ENCODE peak calls at places on chromosomes 11 and 22, in four cellular contexts. L is mammary epithelial cell; J is effector memory CD4-positive, alpha-beta T cell; P is breast epithelium. U is an unnamed sample.
A peak's percentile ranks its signal among the peaks of the same experiment; 100 is the strongest.

GRCh38 chr22:30064172-30064571 is 16.1 kb upstream of the HORMAD2 start:
- DNase-seq in L (no peak), J (no peak), P (no peak), U (no peak)

GRCh38 chr11:72352859-72353551 is 81.3 kb downstream of the CLPB start:
- DNase-seq in L (peak; percentile 10), J (no peak), P (no peak), U (no peak)

GRCh38 chr11:93100211-93100610 is 97.6 kb downstream of the SLC36A4 start:
- DNase-seq in L (peak; percentile 52), J (no peak), P (no peak), U (no peak)

GRCh38 chr11:83694191-83694905 is 408.2 kb upstream of the CCDC90B start:
- DNase-seq in L (peak; percentile 6), J (no peak), P (no peak), U (no peak)

GRCh38 chr11:69859275-69859934 is 40.2 kb upstream of the FGF3 start:
- DNase-seq in L (no peak), J (no peak), P (no peak), U (no peak)

GRCh38 chr22:25666308-25666707 is 75.7 kb upstream of the MYO18B start:
- DNase-seq in L (no peak), J (no peak), P (no peak), U (no peak)

GRCh38 chr11:129023968-129024676 is 81.5 kb upstream of the TP53AIP1 start:
- DNase-seq in L (peak; percentile 91), J (no peak), P (peak; percentile 68), U (no peak)

GRCh38 chr11:90288207-90288821 is 65.5 kb upstream of the CHORDC1 start:
- DNase-seq in L (peak; percentile 3), J (no peak), P (no peak), U (no peak)

GRCh38 chr11:131544591-131544990 is 174.2 kb downstream of the NTM start:
- DNase-seq in L (no peak), J (no peak), P (no peak), U (no peak)

GRCh38 chr11:4482445-4482844 is at the start of gene OR52K1:
- DNase-seq in L (no peak), J (no peak), P (no peak), U (no peak)

GRCh38 chr11:48169259-48169658 is 47.4 kb upstream of the OR4B1 start:
- DNase-seq in L (no peak), J (no peak), P (no peak), U (no peak)

GRCh38 chr22:36010090-36010489 is 18.5 kb downstream of the RBFOX2 start:
- DNase-seq in L (no peak), J (no peak), P (no peak), U (no peak)

GRCh38 chr11:59857444-59858434 is 8.5 kb downstream of the TCN1 start:
- DNase-seq in L (peak; percentile 65), J (no peak), P (no peak), U (no peak)

GRCh38 chr11:103907548-103908455 is 128.6 kb upstream of the DDI1 start:
- DNase-seq in L (peak; percentile 6), J (no peak), P (no peak), U (no peak)

GRCh38 chr22:29664731-29665130 is 55.1 kb upstream of the CABP7 start:
- DNase-seq in L (peak; percentile 8), J (no peak), P (no peak), U (no peak)

DNA sequence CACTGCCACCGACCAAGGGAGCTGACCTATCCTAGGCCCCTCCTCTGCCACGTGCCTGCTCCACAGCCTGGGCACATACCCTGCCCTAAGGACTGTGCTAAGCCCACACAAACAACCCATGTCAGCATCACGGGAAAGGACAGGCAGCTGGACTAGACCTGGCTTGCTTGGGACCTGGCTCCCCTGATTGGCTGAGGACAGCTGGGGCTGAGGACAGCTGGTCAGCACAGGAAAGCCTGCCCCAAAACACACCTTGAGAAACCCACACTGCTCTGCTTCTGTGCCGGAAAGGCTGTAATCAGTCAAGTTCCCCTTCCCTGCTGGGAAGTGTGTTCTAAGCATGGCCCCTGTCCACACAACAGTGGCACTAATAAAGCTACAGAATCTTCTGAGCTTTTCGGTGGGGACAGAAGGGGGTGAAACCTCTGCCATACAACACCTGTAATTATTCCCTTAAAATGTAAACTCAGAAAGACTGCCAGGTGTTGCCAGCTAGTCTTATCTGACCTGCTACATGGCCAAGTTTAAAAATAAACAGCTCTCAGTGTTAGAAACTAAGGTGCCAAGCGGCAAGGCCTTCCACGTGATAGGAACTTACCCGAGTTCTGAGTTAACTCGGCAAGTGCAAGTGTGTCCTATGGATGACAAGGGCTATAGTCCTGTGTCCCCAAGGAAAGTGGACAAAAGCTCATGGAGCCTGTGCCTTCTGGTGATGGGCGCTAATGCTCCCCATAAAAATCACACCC is 35.7 kb upstream of the ARFGAP3 start:
- DNase-seq in L (peak; percentile 4), J (no peak), P (no peak), U (no peak)
- H3K4me1 ChIP-seq in L (peaks cover 3% of the 10 kb centered on the region), J (peaks cover 3% of the 10 kb centered on the region), P (no peaks in the 10 kb centered on the region), U (peaks cover 5% of the 10 kb centered on the region)

DNA sequence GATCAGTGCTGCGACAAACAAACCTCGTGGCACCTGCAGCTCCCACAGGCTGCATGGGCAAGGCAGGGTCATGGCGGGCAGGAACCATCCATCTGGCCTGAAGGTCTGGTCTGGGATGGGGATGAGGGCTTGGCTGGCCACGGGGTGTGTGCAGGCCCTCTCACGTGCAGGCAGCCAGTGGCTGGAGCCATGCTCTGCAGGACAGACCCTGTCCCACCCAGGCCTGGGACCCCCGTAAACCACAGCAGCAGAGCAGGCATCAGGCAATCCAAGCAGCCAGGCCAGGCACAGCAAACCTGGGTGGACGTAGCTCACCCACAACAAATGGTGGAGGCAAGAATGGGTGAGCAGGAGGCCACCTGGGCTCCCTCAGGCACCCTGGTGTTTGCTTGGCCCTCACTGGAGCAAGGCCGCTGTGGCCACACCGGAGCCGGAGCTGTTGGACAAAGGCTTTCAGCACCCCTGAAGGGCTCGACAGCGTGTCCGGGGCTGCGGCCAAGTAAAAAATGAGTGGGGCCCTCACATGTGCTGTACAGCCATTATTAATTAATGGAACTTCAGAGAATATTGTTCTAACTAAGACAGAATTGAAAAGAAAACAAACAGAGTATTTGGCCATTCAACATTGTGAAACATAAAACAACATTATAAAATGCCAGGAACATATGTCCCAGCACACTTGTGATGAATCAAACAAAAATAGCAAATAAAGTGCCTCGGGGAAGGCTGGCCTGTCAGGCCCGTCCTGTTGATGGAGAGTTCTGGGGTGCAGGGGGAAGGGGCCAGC is 24.0 kb upstream of the GNB1L start:
- DNase-seq in L (no peak), J (no peak), P (peak; percentile 33), U (no peak)
- H3K4me1 ChIP-seq in L (peaks cover 56% of the 10 kb centered on the region), J (peaks cover 13% of the 10 kb centered on the region), P (no peaks in the 10 kb centered on the region), U (peaks cover 15% of the 10 kb centered on the region)

DNA sequence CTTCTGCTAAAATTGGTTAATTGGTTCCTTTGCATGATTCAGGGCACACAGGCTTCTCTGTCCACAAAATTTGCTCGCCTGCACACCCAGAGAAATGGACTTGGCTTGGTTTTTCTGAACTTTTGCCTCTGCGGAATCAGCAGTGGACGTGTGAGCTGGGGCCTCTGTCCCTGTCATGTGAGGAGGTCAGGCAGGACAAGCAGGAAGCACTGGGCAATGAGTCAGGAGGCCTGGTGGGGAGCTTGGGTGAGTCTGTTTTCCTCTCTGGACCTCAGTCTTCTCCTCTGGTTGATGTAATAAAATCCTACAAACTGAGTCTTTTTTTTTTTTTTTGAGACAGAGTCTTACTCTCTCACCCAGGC is 10.4 kb upstream of the CELSR1 start:
- DNase-seq in L (peak; percentile 71), J (no peak), P (no peak), U (peak; percentile 53)
- H3K4me1 ChIP-seq in L (peaks cover 32% of the 10 kb centered on the region), J (no peaks in the 10 kb centered on the region), P (peaks cover 8% of the 10 kb centered on the region), U (peaks cover 21% of the 10 kb centered on the region)

DNA sequence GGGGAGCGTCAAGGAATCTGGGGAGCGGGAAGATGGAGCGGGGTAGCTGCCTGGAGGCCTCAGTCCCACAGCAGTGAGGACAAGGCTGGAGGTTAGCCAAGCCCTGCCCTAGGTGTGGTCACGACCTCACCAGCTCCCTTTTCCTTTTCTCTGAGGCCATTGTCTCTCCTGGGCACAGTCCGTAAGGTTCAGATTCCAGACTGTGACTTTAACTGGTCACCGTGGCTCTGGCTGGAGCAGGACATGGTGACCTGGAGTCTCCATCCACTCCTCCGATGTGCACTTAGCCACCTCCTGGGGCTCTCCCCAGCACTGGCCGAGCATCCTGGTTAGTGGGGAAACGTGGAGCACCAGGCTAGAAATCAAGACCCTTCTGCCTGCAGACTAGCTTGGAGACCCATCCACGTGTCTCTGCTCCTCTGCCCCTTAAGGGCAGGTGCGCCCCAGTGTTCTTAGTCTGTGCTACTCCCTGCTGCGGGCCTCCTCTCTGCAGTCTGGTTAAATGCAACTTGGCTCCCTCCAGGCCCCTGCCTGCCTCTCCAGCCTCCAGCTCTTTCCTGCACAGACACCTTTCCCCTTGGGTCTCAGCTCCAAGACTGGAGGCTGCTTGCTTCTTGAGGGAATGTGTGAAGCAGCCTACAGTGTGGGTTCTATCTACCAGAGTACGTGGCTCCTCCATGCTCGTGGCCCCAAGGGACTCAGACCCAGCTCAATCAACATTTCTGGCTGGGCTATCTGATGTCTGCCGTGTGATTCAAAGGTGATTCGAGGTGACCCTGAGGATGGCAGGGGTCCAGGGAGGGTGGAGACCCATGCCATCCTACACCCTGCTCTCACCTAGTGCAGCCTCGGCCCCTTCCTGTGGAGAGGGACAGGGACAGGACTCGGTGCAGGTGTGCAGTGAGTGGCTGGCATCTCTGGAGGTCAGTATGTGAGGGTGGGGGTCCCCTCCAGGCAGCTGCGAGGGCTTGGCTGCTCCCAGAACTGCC is 5.2 kb downstream of the SLC25A1 start:
- DNase-seq in L (no peak), J (no peak), P (no peak), U (no peak)
- H3K4me1 ChIP-seq in L (peaks cover 58% of the 10 kb centered on the region), J (peaks cover 34% of the 10 kb centered on the region), P (peaks cover 40% of the 10 kb centered on the region), U (peaks cover 72% of the 10 kb centered on the region)

GRCh38 chr11:114078423-114078822 is 18.9 kb downstream of the ZBTB16 start:
- DNase-seq in L (no peak), J (no peak), P (no peak), U (no peak)
- H3K4me1 ChIP-seq in L (no peaks in the 10 kb centered on the region), J (peaks cover 42% of the 10 kb centered on the region), P (peaks cover 59% of the 10 kb centered on the region), U (peaks cover 92% of the 10 kb centered on the region)

DNA sequence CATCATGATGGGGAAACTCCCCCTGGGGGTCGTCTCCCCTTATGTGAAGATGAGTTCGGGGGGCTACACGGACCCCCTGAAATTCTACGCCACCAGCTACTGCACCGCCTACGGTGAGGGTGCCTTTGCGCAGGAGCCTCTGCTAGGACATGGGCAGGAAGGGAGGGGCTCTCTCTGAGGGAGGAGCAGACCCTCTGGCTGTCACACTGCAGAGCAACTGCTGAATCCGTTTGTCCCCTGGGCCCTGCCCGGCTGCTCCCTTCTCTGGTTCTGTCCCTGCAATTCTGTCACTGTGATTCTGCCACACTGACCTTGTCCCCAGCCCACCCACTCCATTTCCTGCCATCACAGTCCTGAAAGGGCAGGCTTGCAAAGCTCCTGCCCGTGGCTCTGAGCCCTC is 26.7 kb upstream of the LRRC10B start:
- DNase-seq in L (no peak), J (no peak), P (no peak), U (no peak)
- H3K4me1 ChIP-seq in L (no peaks in the 10 kb centered on the region), J (peaks cover 6% of the 10 kb centered on the region), P (no peaks in the 10 kb centered on the region), U (peaks cover 13% of the 10 kb centered on the region)

GRCh38 chr22:24161909-24162308 is 19.4 kb upstream of the SUSD2 start:
- DNase-seq in L (no peak), J (no peak), P (no peak), U (no peak)
- H3K4me1 ChIP-seq in L (peaks cover 12% of the 10 kb centered on the region), J (peaks cover 26% of the 10 kb centered on the region), P (peaks cover 8% of the 10 kb centered on the region), U (peaks cover 37% of the 10 kb centered on the region)

GRCh38 chr11:114172871-114173444 is 113.4 kb downstream of the ZBTB16 start:
- DNase-seq in L (no peak), J (no peak), P (no peak), U (no peak)
- H3K4me1 ChIP-seq in L (no peaks in the 10 kb centered on the region), J (peaks cover 52% of the 10 kb centered on the region), P (peaks cover 89% of the 10 kb centered on the region), U (peaks cover 99% of the 10 kb centered on the region)

DNA sequence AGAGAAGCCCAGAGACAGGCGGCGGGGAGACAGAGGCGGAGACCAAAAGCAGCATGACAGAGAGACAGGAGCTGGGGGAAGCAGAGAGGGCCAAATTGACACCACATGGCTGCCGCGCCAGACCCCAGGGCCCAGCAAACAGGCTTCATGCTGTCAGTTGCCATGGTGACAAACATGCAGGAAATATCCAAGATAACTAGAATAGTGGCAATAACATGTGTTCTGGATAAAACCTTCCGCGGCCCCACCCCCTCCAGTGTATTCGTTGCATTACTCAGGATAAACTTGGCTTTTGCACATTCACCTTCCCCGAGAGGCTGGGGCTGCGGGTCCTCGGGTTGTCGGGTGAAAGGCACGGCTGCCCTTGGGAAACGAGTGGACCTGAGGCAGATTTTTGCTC is 49.9 kb upstream of the CDON start:
- DNase-seq in L (no peak), J (no peak), P (no peak), U (no peak)
- H3K4me1 ChIP-seq in L (no peaks in the 10 kb centered on the region), J (no peaks in the 10 kb centered on the region), P (peaks cover 6% of the 10 kb centered on the region), U (peaks cover 79% of the 10 kb centered on the region)